ENCODE peak calls at places on chromosomes 5 and 9, in ten cellular contexts. M is tibial nerve; U is IMR-90; V is CD8-positive, alpha-beta memory T cell; J is A549; A is tibial artery; E is neural progenitor cell; R is endothelial cell of umbilical vein; K is H1; H is HCT116. G is an unnamed sample. For H3K9me3, the result is how much of the 10 kb centered on the place peaks cover.

GRCh38 chr9:95092321-95093072 is 225.0 kb downstream of the FANCC start:
- DNase-seq in E (peak), K (no peak), J (no peak), U (peak), M (no peak), R (peak), V (no peak), A (no peak), H (peak), G (no peak)

GRCh38 chr9:114516913-114517312 is 11.6 kb upstream of the WHRN start:
- DNase-seq in V (no peak), H (no peak), U (peak), R (no peak), A (no peak), J (no peak), K (no peak), M (no peak), E (no peak), G (no peak)

GRCh38 chr5:61673007-61673735 is 341.1 kb downstream of the ZSWIM6 start:
- DNase-seq in V (no peak), H (peak), R (peak), E (peak), J (peak), K (no peak), M (no peak), U (peak), A (no peak), G (no peak)

GRCh38 chr9:21056931-21057330 is 20.8 kb downstream of the IFNB1 start:
- DNase-seq in R (no peak), M (no peak), V (no peak), K (no peak), J (peak), A (no peak), E (no peak), U (peak), H (no peak), G (no peak)

GRCh38 chr5:110590187-110590586 is 136.3 kb downstream of the TMEM232 start:
- DNase-seq in M (no peak), U (peak), A (no peak), J (peak), H (peak), V (no peak), K (no peak), E (peak), R (peak), G (no peak)

GRCh38 chr9:89579741-89580395 is 24.9 kb upstream of the GADD45G start:
- DNase-seq in H (no peak), E (no peak), V (no peak), R (no peak), K (no peak), A (no peak), M (no peak), J (no peak), U (no peak), G (no peak)

GRCh38 chr5:105836906-105837305 is 1833.8 kb downstream of the EFNA5 start:
- DNase-seq in A (no peak), V (no peak), E (no peak), K (no peak), R (no peak), H (no peak), U (no peak), M (no peak), J (no peak), G (no peak)

GRCh38 chr9:124040186-124040920 is 28.8 kb downstream of the LHX2 start:
- DNase-seq in J (no peak), H (no peak), K (no peak), A (no peak), M (no peak), R (no peak), E (peak), V (no peak), U (peak), G (no peak)

GRCh38 chr5:15550502-15551115 is 50.6 kb downstream of the FBXL7 start:
- DNase-seq in V (no peak), R (no peak), E (no peak), A (no peak), H (no peak), M (no peak), J (no peak), K (no peak), U (peak), G (no peak)

GRCh38 chr5:53766683-53767082 is 206.2 kb downstream of the NDUFS4 start:
- DNase-seq in J (no peak), R (no peak), M (no peak), V (no peak), E (no peak), A (no peak), H (no peak), U (no peak), K (no peak), G (no peak)

GRCh38 chr9:70420267-70421019 is 6.0 kb upstream of the KLF9 start:
- DNase-seq in V (peak), R (peak), M (peak), E (peak), U (peak), H (peak), K (peak), J (peak), A (peak), G (peak)

GRCh38 chr9:108463927-108464606 is 391.7 kb downstream of the ACTL7B start:
- DNase-seq in H (no peak), R (no peak), K (no peak), A (no peak), E (no peak), U (no peak), V (no peak), J (no peak), M (no peak), G (no peak)

GRCh38 chr5:172403191-172403794 is 51.0 kb downstream of the SH3PXD2B start:
- DNase-seq in A (peak), U (peak), M (peak), K (peak), V (no peak), H (no peak), R (peak), J (no peak), E (peak), G (no peak)

GRCh38 chr5:59741599-59741998 is 151.9 kb downstream of the PDE4D start:
- DNase-seq in E (no peak), R (no peak), V (no peak), H (no peak), U (no peak), K (no peak), M (no peak), J (no peak), A (no peak), G (no peak)

GRCh38 chr9:131500939-131501541 is 1.7 kb upstream of the POMT1 start:
- DNase-seq in M (no peak), U (peak), H (no peak), E (no peak), J (no peak), A (peak), R (peak), K (no peak), V (peak), G (no peak)

GRCh38 chr9:2545881-2546490 is 75.6 kb upstream of the VLDLR start:
- DNase-seq in H (no peak), U (no peak), M (no peak), K (no peak), E (no peak), R (no peak), V (no peak), A (no peak), J (no peak), G (no peak)

GRCh38 chr9:136775191-136775590 is 10.9 kb upstream of the LCN15 start:
- DNase-seq in J (no peak), M (no peak), U (no peak), K (no peak), H (no peak), R (no peak), E (no peak), A (no peak), V (no peak), G (no peak)

GRCh38 chr5:63843190-63843589 is 119.1 kb downstream of the HTR1A start:
- DNase-seq in H (no peak), R (no peak), U (no peak), E (no peak), K (no peak), A (no peak), J (no peak), V (no peak), M (no peak), G (no peak)
- H3K9me3 ChIP-seq in H (under half), R (under half), U (under half), E (under half), K (under half), A (under half), J (under half), V (under half), M (under half), G (under half)

GRCh38 chr9:121984726-121985402 is 108.2 kb downstream of the TTLL11 start:
- DNase-seq in E (no peak), A (peak), V (no peak), K (no peak), M (no peak), H (no peak), J (no peak), U (peak), R (peak), G (no peak)
- H3K27ac ChIP-seq in E (no peak), A (peak), V (no peak), K (no peak), M (no peak), H (no peak), J (no peak), U (peak), R (no peak), G (no peak)

DNA sequence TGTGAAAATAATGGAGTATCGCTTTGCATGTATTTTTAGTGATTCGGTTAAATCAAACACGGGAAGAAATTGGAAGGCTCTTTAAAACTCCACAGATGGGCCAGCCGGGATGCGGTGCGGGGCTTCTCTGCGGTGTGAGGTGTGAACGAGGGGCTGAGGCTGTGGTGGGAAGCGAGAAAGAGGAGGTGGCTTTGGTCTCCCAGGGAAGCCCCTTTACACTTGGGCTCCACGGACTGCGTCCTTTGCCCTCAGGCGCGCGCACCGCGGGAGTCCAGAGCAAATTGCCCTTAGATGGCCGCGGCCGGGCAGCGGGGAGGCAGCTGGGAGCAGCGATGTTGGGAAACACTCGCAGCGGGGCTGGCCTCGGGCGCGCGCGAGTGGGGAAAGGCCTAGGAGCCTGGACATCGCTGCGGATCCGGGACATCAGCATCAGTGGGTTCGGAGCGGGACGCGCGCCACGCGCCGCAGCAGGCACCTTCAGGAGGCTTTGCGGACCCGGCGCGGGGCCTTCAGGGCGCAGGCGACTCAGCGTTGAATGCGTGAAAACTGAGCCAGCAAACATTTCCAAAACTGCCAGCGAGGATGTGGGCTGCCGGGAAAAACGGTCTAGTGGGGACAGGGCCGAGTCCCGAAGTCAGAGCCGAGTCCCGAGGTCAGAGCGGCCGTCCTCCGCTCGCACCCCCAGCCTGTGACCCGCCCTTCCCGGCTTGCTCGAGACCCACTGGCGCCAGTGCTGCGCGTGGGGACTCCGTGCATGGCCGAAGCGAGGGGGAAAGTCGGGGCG is 6.5 kb downstream of the IRX1 start:
- DNase-seq in M (no peak), E (peak), R (no peak), U (no peak), H (no peak), A (no peak), J (no peak), K (peak), V (no peak), G (no peak)
- H3K9me3 ChIP-seq in M (under half), E (under half), R (under half), U (under half), H (under half), A (under half), J (under half), K (under half), V (under half), G (under half)

GRCh38 chr5:134101686-134102439 is 12.6 kb upstream of the TCF7 start:
- DNase-seq in K (peak), M (peak), R (peak), A (no peak), V (peak), H (peak), E (peak), J (peak), U (no peak), G (peak)
- H3K27ac ChIP-seq in K (no peak), M (no peak), R (no peak), A (no peak), V (no peak), H (no peak), E (no peak), J (no peak), U (no peak), G (no peak)

DNA sequence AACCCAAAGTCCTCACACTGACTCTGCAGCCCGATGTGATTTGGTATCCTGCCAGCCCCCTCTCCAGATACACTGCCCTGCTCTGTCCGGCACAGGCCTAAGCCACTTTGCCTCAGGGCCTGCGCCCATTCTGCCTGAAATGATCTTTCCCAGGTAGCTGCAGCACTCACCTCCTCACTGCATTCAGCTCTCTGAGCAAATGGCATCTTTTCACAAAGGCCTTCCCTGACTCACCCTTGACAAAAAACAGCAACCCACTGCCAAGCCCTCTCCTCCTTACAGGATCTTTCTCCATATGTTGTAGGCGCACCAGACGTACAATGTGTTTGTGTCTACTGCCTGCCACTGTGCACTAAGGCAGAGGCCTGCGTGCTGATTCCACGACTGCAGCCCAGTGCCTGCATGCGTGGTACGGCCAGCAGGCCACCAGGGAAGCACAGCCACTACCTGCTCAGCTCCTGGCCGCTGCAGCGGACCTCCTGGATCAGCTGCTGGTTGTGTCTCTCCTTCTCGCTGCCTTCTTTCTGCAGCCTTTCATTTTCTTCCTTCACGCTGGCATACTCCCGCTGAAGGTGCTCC is 171.2 kb downstream of the CDK5RAP2 start:
- DNase-seq in K (peak), U (no peak), R (no peak), A (no peak), M (no peak), E (no peak), V (no peak), J (no peak), H (no peak), G (no peak)
- H3K9me3 ChIP-seq in K (under half), U (under half), R (under half), A (under half), M (under half), E (under half), V (under half), J (under half), H (under half), G (under half)

DNA sequence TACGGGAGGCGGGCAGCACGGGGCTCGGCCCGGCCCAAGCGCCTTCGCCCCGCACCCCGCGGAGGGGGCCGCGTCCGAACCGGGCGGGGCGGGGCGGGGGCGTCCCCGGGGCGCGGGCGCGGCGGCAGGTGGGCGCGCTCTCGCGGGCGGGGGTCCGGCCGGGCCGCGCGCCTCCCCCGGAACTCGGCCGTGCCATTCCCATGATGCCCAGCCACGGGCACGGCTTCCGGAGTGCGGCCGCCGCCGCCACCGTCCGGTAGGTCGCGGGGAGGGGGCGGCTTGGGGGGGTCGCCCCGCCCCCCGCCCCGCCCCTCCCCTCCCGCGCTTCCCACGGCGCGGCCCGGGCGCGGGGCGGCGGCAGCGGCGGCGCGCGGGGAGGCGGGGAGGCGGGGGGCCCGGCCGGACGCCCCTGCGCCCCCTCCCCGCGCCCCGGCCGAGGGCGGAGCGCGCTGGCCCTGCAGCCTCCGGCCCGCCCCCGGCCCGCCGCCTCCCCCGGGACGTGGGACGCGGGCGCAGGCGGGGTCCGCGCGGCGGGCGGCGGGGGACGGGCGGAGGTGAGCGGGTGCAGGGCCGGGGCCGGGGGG is at the start of gene PPP1R26:
- DNase-seq in J (peak), M (no peak), H (no peak), K (no peak), E (peak), A (no peak), V (no peak), U (no peak), R (no peak), G (peak)
- H3K27ac ChIP-seq in J (peak), M (no peak), H (peak), K (no peak), E (no peak), A (peak), V (peak), U (peak), R (no peak), G (peak)

GRCh38 chr5:179033004-179033580 is 9.5 kb downstream of the ZNF879 start:
- DNase-seq in K (no peak), J (no peak), M (no peak), U (no peak), V (no peak), R (no peak), E (no peak), H (no peak), A (no peak), G (no peak)
- H3K9me3 ChIP-seq in K (half or more), J (half or more), M (under half), U (half or more), V (half or more), R (under half), E (half or more), H (under half), A (half or more), G (half or more)

G was measured in lower lobe of right lung.